ENCODE peak calls at places on chromosomes 13 and 19, in eight cellular contexts. J, M, F, Q, Z, C, A and G are unnamed samples.

GRCh38 chr13:106155411-106155810 is 380.1 kb downstream of the EFNB2 start:
- DNase-seq in J (no peak), M (no peak), F (no peak), Q (no peak), Z (no peak), C (peak), A (peak), G (no peak)

GRCh38 chr19:3284759-3285646 is 60.5 kb downstream of the CELF5 start:
- DNase-seq in J (peak), M (peak), F (peak), Q (peak), Z (peak), C (peak), A (peak), G (peak)

GRCh38 chr19:17757125-17757524 is 5.8 kb downstream of the FCHO1 start:
- DNase-seq in J (no peak), M (no peak), F (no peak), Q (no peak), Z (peak), C (peak), A (peak), G (peak)

GRCh38 chr13:59643906-59644626 is 519.7 kb downstream of the DIAPH3 start:
- DNase-seq in J (no peak), M (no peak), F (peak), Q (no peak), Z (no peak), C (no peak), A (no peak), G (no peak)

GRCh38 chr19:49456351-49456750 is 3.3 kb downstream of the ALDH16A1 start:
- DNase-seq in J (no peak), M (no peak), F (no peak), Q (no peak), Z (no peak), C (no peak), A (peak), G (no peak)

GRCh38 chr19:11581740-11582139 is 4.3 kb upstream of the ACP5 start:
- DNase-seq in J (no peak), M (peak), F (no peak), Q (no peak), Z (no peak), C (no peak), A (peak), G (no peak)

GRCh38 chr13:29861694-29862110 is 11.3 kb upstream of the UBL3 start:
- DNase-seq in J (no peak), M (no peak), F (no peak), Q (no peak), Z (no peak), C (peak), A (peak), G (peak)

GRCh38 chr19:43465468-43466120 is at the start of gene LYPD3:
- DNase-seq in J (peak), M (no peak), F (peak), Q (peak), Z (no peak), C (peak), A (peak), G (peak)

GRCh38 chr19:6374179-6374709 is 1.5 kb downstream of the PSPN start:
- DNase-seq in J (no peak), M (no peak), F (no peak), Q (no peak), Z (no peak), C (no peak), A (no peak), G (no peak)

GRCh38 chr19:49749771-49750170 is 13.3 kb downstream of the TSKS start:
- DNase-seq in J (no peak), M (no peak), F (no peak), Q (no peak), Z (no peak), C (no peak), A (peak), G (no peak)

GRCh38 chr19:4534836-4535658 is at the start of gene PLIN5:
- DNase-seq in J (peak), M (peak), F (peak), Q (peak), Z (peak), C (peak), A (peak), G (peak)

GRCh38 chr19:49875801-49876421 is 1.2 kb downstream of the AKT1S1 start:
- DNase-seq in J (peak), M (peak), F (peak), Q (no peak), Z (peak), C (peak), A (peak), G (peak)

GRCh38 chr13:51785592-51786424 is 18.2 kb downstream of the DHRS12 start:
- DNase-seq in J (peak), M (no peak), F (no peak), Q (no peak), Z (peak), C (no peak), A (peak), G (peak)

GRCh38 chr13:33578786-33579185 is 239.2 kb upstream of the RFC3 start:
- DNase-seq in J (no peak), M (no peak), F (no peak), Q (no peak), Z (no peak), C (no peak), A (no peak), G (no peak)

GRCh38 chr19:58097349-58097748 is 682 bp downstream of the ZSCAN18 start:
- DNase-seq in J (no peak), M (no peak), F (no peak), Q (no peak), Z (peak), C (no peak), A (no peak), G (no peak)
- H3K4me3 ChIP-seq in J (peak), M (no peak), F (peak), Q (no peak), Z (peak), C (no peak), A (peak), G (peak)

GRCh38 chr19:41521860-41522555 is 54.0 kb upstream of the CEACAM21 start:
- DNase-seq in J (peak), M (no peak), F (peak), Q (no peak), Z (peak), C (no peak), A (peak), G (no peak)
- TF ChIP-seq EZH2phosphoT487 in J (peak), M (no peak), F (no peak), Q (no peak), Z (no peak), C (no peak), A (peak), G (no peak)

GRCh38 chr13:110124201-110124600 is 182.8 kb downstream of the COL4A1 start:
- DNase-seq in J (no peak), M (no peak), F (no peak), Q (no peak), Z (no peak), C (no peak), A (no peak), G (no peak)

GRCh38 chr13:110123041-110123809 is 183.7 kb downstream of the COL4A1 start:
- DNase-seq in J (no peak), M (no peak), F (no peak), Q (no peak), Z (no peak), C (no peak), A (no peak), G (no peak)

GRCh38 chr13:110118106-110118505 is 188.9 kb downstream of the COL4A1 start:
- DNase-seq in J (no peak), M (no peak), F (no peak), Q (no peak), Z (no peak), C (no peak), A (no peak), G (no peak)

GRCh38 chr13:110119943-110120905 is 186.7 kb downstream of the COL4A1 start:
- DNase-seq in J (no peak), M (no peak), F (no peak), Q (no peak), Z (no peak), C (peak), A (peak), G (no peak)

GRCh38 chr13:110121312-110122083 is 185.5 kb downstream of the COL4A1 start:
- DNase-seq in J (no peak), M (no peak), F (no peak), Q (no peak), Z (no peak), C (no peak), A (no peak), G (no peak)
- H3K4me3 ChIP-seq in J (no peak), M (no peak), F (no peak), Q (no peak), Z (no peak), C (no peak), A (no peak), G (no peak)

GRCh38 chr13:114162533-114162922 is 16.5 kb upstream of the CFAP97D2 start:
- DNase-seq in J (no peak), M (no peak), F (no peak), Q (no peak), Z (no peak), C (no peak), A (no peak), G (no peak)

GRCh38 chr13:114161028-114161556 is 18.0 kb upstream of the CFAP97D2 start:
- DNase-seq in J (no peak), M (no peak), F (no peak), Q (no peak), Z (no peak), C (peak), A (no peak), G (no peak)

GRCh38 chr13:114164027-114164426 is 15.0 kb upstream of the CFAP97D2 start:
- DNase-seq in J (no peak), M (no peak), F (no peak), Q (no peak), Z (no peak), C (no peak), A (no peak), G (no peak)

GRCh38 chr13:114164681-114165429 is 14.2 kb upstream of the CFAP97D2 start:
- DNase-seq in J (no peak), M (no peak), F (no peak), Q (no peak), Z (no peak), C (no peak), A (no peak), G (no peak)

DNA sequence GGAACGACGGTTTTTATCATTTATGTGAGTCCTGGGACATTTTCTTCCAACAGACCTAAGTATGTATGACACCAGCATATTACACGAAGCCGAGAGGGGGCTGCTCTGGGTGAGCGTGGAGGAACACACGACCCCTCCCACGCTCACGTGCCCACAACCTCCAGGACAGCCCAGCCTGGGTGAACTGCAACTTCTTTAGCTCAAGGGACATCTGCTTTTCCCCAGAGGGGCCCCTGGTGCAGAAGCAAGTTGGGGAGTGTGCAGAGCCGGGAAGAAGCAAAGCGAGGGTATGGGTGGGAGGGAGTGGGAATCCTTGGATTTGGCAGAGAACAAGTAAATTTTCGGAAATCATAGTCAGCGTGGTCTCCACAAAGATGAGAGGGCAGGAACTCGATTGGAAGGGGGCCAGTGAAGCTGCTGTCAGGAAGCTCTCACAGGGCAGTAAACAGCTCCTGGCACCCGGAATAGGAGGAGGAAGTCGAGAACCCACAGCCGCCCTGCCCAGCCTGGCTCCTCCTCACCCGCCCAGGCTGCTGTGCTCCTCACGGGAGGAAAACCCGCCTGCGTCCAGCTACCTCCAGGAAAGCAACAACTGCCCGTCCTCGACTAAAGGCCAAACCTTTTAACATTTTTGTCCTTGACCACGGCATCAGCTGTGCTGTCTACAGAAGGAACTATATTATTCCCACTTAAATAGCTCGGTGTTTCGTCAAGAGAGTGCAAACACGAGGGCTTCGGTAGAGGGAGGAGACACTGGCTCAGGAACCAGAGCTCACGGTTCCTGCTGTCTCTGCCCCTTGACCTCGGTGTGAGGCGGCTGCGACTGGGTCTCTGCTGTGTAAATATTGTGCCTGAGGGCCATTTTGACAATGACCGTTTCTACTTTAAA is 17.2 kb upstream of the CFAP97D2 start:
- DNase-seq in J (no peak), M (no peak), F (no peak), Q (no peak), Z (no peak), C (peak), A (peak), G (peak)
- TF ChIP-seq EZH2phosphoT487 in J (no peak), M (no peak), F (no peak), Q (no peak), Z (no peak), C (no peak), A (no peak), G (no peak)

GRCh38 chr19:23415034-23415433 is 19.8 kb upstream of the ZNF91 start:
- DNase-seq in J (peak), M (no peak), F (peak), Q (no peak), Z (no peak), C (no peak), A (no peak), G (no peak)
- H3K4me3 ChIP-seq in J (peak), M (no peak), F (peak), Q (no peak), Z (peak), C (no peak), A (peak), G (peak)

GRCh38 chr13:75256922-75257321 is 225.0 kb downstream of the TBC1D4 start:
- DNase-seq in J (no peak), M (no peak), F (no peak), Q (no peak), Z (no peak), C (peak), A (no peak), G (peak)

GRCh38 chr13:75255159-75255558 is 226.8 kb downstream of the TBC1D4 start:
- DNase-seq in J (no peak), M (no peak), F (no peak), Q (no peak), Z (no peak), C (no peak), A (no peak), G (no peak)

GRCh38 chr13:75258159-75258782 is 223.7 kb downstream of the TBC1D4 start:
- DNase-seq in J (peak), M (peak), F (peak), Q (peak), Z (peak), C (peak), A (peak), G (peak)

GRCh38 chr13:75251188-75251587 is 230.8 kb downstream of the TBC1D4 start:
- DNase-seq in J (no peak), M (no peak), F (no peak), Q (no peak), Z (no peak), C (no peak), A (peak), G (no peak)

DNA sequence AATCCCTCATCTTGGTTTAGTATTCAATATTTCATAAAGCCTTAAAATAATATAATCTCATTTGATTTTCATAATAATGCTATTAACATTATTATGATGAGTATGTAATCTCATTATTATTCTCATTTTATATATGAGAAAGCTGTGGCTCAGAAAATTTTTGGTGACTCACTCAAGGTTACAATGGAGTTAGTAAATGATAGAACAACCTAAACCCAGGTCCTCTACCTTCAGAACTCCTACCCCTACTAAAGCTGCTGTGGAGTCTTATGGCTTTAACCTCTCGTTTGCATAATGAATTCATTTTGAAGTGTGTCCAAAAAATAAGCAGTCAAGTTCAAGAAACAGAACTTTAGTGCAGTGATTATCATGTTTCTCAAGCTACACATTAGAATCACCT is 226.3 kb downstream of the TBC1D4 start:
- DNase-seq in J (no peak), M (no peak), F (no peak), Q (no peak), Z (no peak), C (no peak), A (no peak), G (no peak)
- TF ChIP-seq EZH2phosphoT487 in J (no peak), M (no peak), F (no peak), Q (no peak), Z (no peak), C (no peak), A (no peak), G (no peak)

DNA sequence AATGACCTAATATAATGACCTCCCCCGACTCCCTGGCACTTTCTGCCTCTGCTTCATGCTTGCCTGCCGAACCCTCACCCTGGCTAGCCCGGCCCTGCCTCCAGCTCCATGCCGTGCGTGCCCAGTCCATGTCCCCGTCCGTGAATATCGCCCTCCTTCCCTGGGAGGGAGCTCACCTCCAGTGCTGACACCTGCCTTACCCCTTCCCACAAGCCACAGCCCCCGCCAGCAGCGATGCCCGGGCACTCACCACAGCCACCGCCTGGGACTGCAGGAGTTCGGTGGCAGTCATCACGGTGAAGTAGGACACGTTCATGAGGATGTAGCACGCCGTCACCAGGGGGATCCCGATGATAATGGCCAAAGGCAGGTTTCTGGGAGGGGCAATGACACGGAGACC is 10.0 kb downstream of the SLC7A9 start:
- DNase-seq in J (no peak), M (no peak), F (no peak), Q (no peak), Z (no peak), C (no peak), A (no peak), G (no peak)
- H3K4me3 ChIP-seq in J (no peak), M (no peak), F (no peak), Q (no peak), Z (no peak), C (no peak), A (no peak), G (no peak)

DNA sequence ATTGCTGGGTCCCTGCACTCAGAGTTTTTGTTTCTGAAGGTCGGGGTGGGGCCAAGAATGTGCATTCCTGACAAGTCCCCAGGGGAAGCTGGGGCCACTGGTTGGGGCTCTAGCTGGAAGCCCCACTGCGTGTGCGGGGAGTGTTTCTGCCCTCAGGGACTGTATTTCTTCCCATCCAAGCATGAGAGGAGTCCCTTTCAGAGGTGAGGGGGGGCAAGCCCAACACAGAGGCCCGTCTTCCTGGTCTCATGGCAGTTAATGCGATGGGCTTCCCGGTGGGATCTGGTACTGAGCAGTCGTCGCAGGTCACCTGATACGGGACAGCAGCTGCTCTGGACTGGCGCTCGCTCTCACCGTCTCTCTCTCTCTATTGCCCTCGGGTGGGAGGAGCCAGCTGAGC is 50.4 kb downstream of the GPR12 start:
- DNase-seq in J (no peak), M (no peak), F (peak), Q (no peak), Z (no peak), C (no peak), A (no peak), G (no peak)
- TF ChIP-seq EZH2phosphoT487 in J (no peak), M (no peak), F (no peak), Q (no peak), Z (no peak), C (no peak), A (no peak), G (no peak)

GRCh38 chr19:35714601-35715354 is 3.0 kb upstream of the KMT2B start:
- DNase-seq in J (peak), M (peak), F (peak), Q (no peak), Z (no peak), C (no peak), A (no peak), G (no peak)

GRCh38 chr19:35713904-35714440 is 3.8 kb upstream of the KMT2B start:
- DNase-seq in J (no peak), M (no peak), F (no peak), Q (no peak), Z (no peak), C (no peak), A (no peak), G (no peak)

GRCh38 chr19:35716735-35716984 is 1.1 kb upstream of the KMT2B start:
- DNase-seq in J (peak), M (no peak), F (no peak), Q (no peak), Z (no peak), C (no peak), A (no peak), G (no peak)

GRCh38 chr19:35715981-35716734 is 1.6 kb upstream of the KMT2B start:
- DNase-seq in J (peak), M (no peak), F (peak), Q (no peak), Z (peak), C (peak), A (peak), G (peak)

DNA sequence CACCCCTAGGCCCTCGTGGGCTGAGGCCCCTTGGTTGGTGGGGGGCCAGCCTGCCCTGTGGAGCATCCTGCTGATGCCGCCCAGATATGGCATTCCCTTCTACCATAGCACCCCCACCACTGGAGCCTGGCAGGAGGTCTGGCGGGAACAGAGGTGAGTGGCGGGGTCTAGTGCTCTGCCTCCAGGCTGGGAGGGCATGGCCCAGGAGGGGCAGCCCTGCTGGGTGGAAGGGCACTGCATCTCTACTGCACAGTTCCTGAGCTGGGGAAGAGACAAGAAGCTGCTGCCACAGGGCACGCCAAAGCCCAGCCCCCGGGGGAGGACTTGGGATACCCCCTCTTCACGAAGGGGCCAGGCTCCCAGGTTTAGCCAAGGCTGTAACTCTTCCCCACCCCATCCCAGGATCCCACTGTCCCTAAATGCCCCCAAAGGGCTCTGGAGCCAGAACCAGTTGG is 2.4 kb upstream of the KMT2B start:
- DNase-seq in J (no peak), M (no peak), F (no peak), Q (no peak), Z (no peak), C (no peak), A (no peak), G (no peak)
- H3K4me3 ChIP-seq in J (peak), M (peak), F (peak), Q (peak), Z (no peak), C (peak), A (no peak), G (peak)